ENCODE peak calls at places on chromosomes 6 and 20, in seven cellular contexts. S, P, J, B, U, D and A are unnamed samples.

GRCh38 chr20:18722381-18722780 is 91.2 kb upstream of the SCP2D1 start:
- DNase-seq in S (no peak), P (no peak), J (no peak), B (no peak), U (no peak), D (peak; percentile 11), A (no peak)

GRCh38 chr6:34513628-34514027 is 42.5 kb downstream of the SPDEF start:
- DNase-seq in S (no peak), P (no peak), J (no peak), B (no peak), U (no peak), D (no peak), A (peak; percentile 99)

GRCh38 chr6:169792306-169793015 is 41.0 kb downstream of the ERMARD start:
- DNase-seq in S (peak; percentile 51), P (no peak), J (no peak), B (no peak), U (no peak), D (no peak), A (no peak)

GRCh38 chr6:41587223-41587879 is 41.2 kb downstream of the FOXP4 start:
- DNase-seq in S (no peak), P (no peak), J (no peak), B (no peak), U (no peak), D (no peak), A (peak; percentile 83)

GRCh38 chr6:157432231-157432630 is 51.2 kb downstream of the ZDHHC14 start:
- DNase-seq in S (no peak), P (no peak), J (no peak), B (no peak), U (no peak), D (peak; percentile 19), A (no peak)

GRCh38 chr20:17816804-17817590 is 117.2 kb downstream of the BANF2 start:
- DNase-seq in S (no peak), P (no peak), J (no peak), B (no peak), U (no peak), D (no peak), A (no peak)

GRCh38 chr20:45857836-45858250 is 429 bp downstream of the ZSWIM3 start:
- DNase-seq in S (no peak), P (peak; percentile 76), J (no peak), B (no peak), U (no peak), D (no peak), A (no peak)

GRCh38 chr6:25013249-25013648 is 77.5 kb upstream of the RIPOR2 start:
- DNase-seq in S (no peak), P (peak; percentile 56), J (no peak), B (no peak), U (no peak), D (no peak), A (no peak)

GRCh38 chr6:109230444-109230843 is 135.1 kb downstream of the CEP57L1 start:
- DNase-seq in S (no peak), P (no peak), J (no peak), B (no peak), U (no peak), D (no peak), A (no peak)

GRCh38 chr6:3337521-3338350 is 79.0 kb downstream of the PSMG4 start:
- DNase-seq in S (no peak), P (peak; percentile 58), J (no peak), B (no peak), U (no peak), D (no peak), A (no peak)

GRCh38 chr6:157255079-157255478 is 68.2 kb downstream of the TMEM242 start:
- DNase-seq in S (peak; percentile 8), P (no peak), J (no peak), B (no peak), U (no peak), D (no peak), A (no peak)

GRCh38 chr6:143744593-143745151 is 66.9 kb downstream of the PHACTR2 start:
- DNase-seq in S (no peak), P (no peak), J (no peak), B (no peak), U (no peak), D (no peak), A (no peak)

GRCh38 chr6:158817298-158818007 is 1.7 kb downstream of the EZR start:
- DNase-seq in S (peak; percentile 82), P (peak; percentile 53), J (peak; percentile 26), B (peak; percentile 78), U (no peak), D (no peak), A (no peak)

GRCh38 chr6:3389390-3390167 is 67.3 kb downstream of the SLC22A23 start:
- DNase-seq in S (peak; percentile 89), P (no peak), J (peak; percentile 98), B (no peak), U (peak; percentile 89), D (no peak), A (no peak)

GRCh38 chr6:127990081-127990480 is 89.2 kb upstream of the THEMIS start:
- DNase-seq in S (no peak), P (no peak), J (no peak), B (no peak), U (no peak), D (no peak), A (no peak)

GRCh38 chr6:134303903-134304302 is 14.0 kb downstream of the SGK1 start:
- DNase-seq in S (no peak), P (no peak), J (peak; percentile 52), B (no peak), U (no peak), D (no peak), A (no peak)

GRCh38 chr20:49835031-49835430 is 22.4 kb downstream of the SLC9A8 start:
- DNase-seq in S (no peak), P (no peak), J (no peak), B (no peak), U (no peak), D (no peak), A (no peak)

GRCh38 chr6:27144740-27145079 is 102.8 kb upstream of the PRSS16 start:
- DNase-seq in S (no peak), P (no peak), J (no peak), B (no peak), U (no peak), D (no peak), A (no peak)
- H3K4me3 ChIP-seq in S (no peak overlapping the region), P (peak overlapping the region; percentile 82), J (peak overlapping the region; percentile 97), B (peak overlapping the region; percentile 63), U (peak overlapping the region; percentile 94), D (peak overlapping the region; percentile 95), A (no peak overlapping the region)

GRCh38 chr20:47266847-47267515 is 89.5 kb downstream of the ZMYND8 start:
- DNase-seq in S (no peak), P (no peak), J (no peak), B (no peak), U (no peak), D (no peak), A (no peak)

GRCh38 chr20:47265214-47265613 is 91.3 kb downstream of the ZMYND8 start:
- DNase-seq in S (no peak), P (no peak), J (no peak), B (no peak), U (no peak), D (no peak), A (no peak)

GRCh38 chr20:47269309-47270165 is 87.0 kb downstream of the ZMYND8 start:
- DNase-seq in S (no peak), P (no peak), J (peak; percentile 31), B (no peak), U (no peak), D (no peak), A (no peak)

GRCh38 chr20:47265984-47266383 is 90.5 kb downstream of the ZMYND8 start:
- DNase-seq in S (no peak), P (no peak), J (no peak), B (no peak), U (no peak), D (no peak), A (no peak)

DNA sequence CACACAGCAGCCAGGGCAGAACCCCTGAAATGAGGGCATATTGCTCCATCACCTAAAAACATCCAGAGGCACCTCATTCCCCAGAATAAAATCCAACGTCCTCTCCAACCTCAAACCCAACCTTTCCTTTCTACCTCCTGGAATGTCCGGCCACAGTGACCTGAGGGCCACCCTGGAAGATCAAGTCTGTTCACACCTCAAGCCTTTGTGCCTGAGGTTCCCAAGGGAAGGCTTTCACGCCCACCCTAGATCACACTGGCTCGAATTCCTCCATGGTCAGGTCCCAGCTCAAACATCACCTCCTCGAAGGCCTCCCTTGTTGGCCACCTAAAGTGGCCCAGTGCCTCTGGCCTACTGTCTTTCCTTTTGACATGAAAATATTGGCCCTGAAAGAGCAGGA is 88.9 kb downstream of the ZMYND8 start:
- DNase-seq in S (no peak), P (no peak), J (no peak), B (no peak), U (no peak), D (no peak), A (no peak)
- TF ChIP-seq CTCF in S (no peak), P (no peak), J (no peak), B (no peak), U (no peak), D (no peak), A (no peak)

GRCh38 chr20:47349365-47350180 is 6.9 kb downstream of the ZMYND8 start:
- DNase-seq in S (no peak), P (peak; percentile 67), J (peak; percentile 79), B (no peak), U (no peak), D (no peak), A (no peak)

GRCh38 chr20:47350691-47351545 is 5.6 kb downstream of the ZMYND8 start:
- DNase-seq in S (no peak), P (no peak), J (no peak), B (no peak), U (no peak), D (no peak), A (no peak)

GRCh38 chr20:47348539-47349142 is 7.9 kb downstream of the ZMYND8 start:
- DNase-seq in S (no peak), P (no peak), J (no peak), B (no peak), U (no peak), D (no peak), A (no peak)

GRCh38 chr20:47351643-47352331 is 4.7 kb downstream of the ZMYND8 start:
- DNase-seq in S (no peak), P (peak; percentile 81), J (peak; percentile 36), B (peak; percentile 48), U (no peak), D (no peak), A (no peak)

DNA sequence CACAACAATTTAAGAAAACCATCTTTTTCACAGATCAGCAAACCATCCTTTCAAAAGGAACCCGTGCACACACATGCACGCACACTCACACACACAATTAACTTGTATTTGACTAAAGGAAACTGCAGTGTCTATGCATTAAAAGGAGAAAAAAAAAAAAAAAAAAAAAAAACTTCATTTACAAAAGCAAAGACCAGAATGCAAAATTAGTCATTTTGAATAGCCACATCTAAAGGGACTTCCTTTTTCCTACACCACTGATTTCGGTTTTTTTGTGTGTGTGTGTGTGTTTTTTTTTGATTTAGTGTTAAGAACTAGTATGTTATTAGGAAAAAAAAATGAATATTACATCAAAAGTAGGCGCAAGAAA is 6.3 kb downstream of the ZMYND8 start:
- DNase-seq in S (no peak), P (no peak), J (no peak), B (no peak), U (no peak), D (no peak), A (no peak)
- H3K4me3 ChIP-seq in S (no peak overlapping the region), P (peak overlapping the region; percentile 17), J (peak overlapping the region; percentile 10), B (no peak overlapping the region), U (no peak overlapping the region), D (peak overlapping the region; percentile 71), A (no peak overlapping the region)

DNA sequence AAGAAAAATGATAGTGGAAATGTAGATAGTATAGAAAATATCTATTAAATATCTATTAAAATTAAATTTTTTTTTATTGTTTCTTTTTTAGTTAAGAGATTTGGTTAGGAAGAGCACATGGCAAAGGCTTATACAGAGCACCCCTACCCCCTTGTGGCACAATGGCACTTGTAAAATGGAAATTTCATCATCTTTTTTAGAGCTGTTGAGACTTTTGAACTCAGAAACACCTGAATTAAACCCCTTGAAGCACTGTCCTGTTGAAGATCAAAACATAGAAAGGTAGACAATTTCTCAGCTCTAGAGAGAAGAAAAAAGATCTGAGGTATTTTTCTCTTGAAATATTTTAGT is 572.4 kb downstream of the PKHD1 start:
- DNase-seq in S (no peak), P (no peak), J (no peak), B (no peak), U (no peak), D (no peak), A (no peak)
- TF ChIP-seq CTCF in S (no peak), P (no peak), J (no peak), B (no peak), U (no peak), D (peak; percentile 29), A (no peak)